ENCODE peak calls at places on chromosomes 3 and 15, in eight cellular contexts. F is colonic mucosa; M is effector memory CD4-positive, alpha-beta T cell; U is GM23248; O is ovary; I is tibial artery; T is upper lobe of right lung; Y is pancreas. K is an unnamed sample.

GRCh38 chr3:32577621-32578556 is 7.2 kb upstream of the DYNC1LI1 start:
- DNase-seq in F (no peak), M (no peak), U (peak; percentile 65), O (no peak), I (no peak), T (no peak), Y (no peak), K (no peak)

GRCh38 chr3:155944081-155944480 is 73.6 kb downstream of the GMPS start:
- DNase-seq in F (no peak), M (no peak), U (no peak), O (no peak), I (no peak), T (no peak), Y (no peak), K (no peak)

GRCh38 chr15:60969658-60970057 is 259.4 kb downstream of the RORA start:
- DNase-seq in F (no peak), M (no peak), U (no peak), O (no peak), I (no peak), T (no peak), Y (no peak), K (no peak)

GRCh38 chr3:138875754-138876664 is 41.3 kb upstream of the PIK3CB start:
- DNase-seq in F (no peak), M (no peak), U (no peak), O (no peak), I (no peak), T (no peak), Y (no peak), K (no peak)

GRCh38 chr3:53677406-53677805 is 168.8 kb downstream of the CHDH start:
- DNase-seq in F (no peak), M (no peak), U (peak; percentile 14), O (no peak), I (no peak), T (no peak), Y (no peak), K (no peak)

GRCh38 chr3:184417619-184418327 is 37.9 kb downstream of the CHRD start:
- DNase-seq in F (peak; percentile 79), M (peak; percentile 10), U (peak; percentile 78), O (peak; percentile 73), I (peak; percentile 74), T (peak; percentile 87), Y (peak; percentile 87), K (peak; percentile 9)

GRCh38 chr3:31993843-31994242 is 12.3 kb downstream of the ZNF860 start:
- DNase-seq in F (no peak), M (no peak), U (no peak), O (no peak), I (no peak), T (no peak), Y (no peak), K (no peak)

GRCh38 chr3:51391566-51392300 is 648 bp downstream of the RBM15B start:
- DNase-seq in F (no peak), M (no peak), U (peak; percentile 73), O (no peak), I (no peak), T (peak; percentile 78), Y (peak; percentile 86), K (no peak)

GRCh38 chr3:50164056-50164455 is 8.9 kb downstream of the SEMA3F start:
- DNase-seq in F (peak; percentile 77), M (no peak), U (peak; percentile 98), O (no peak), I (peak; percentile 98), T (peak; percentile 80), Y (peak; percentile 68), K (peak; percentile 35)

GRCh38 chr15:42108189-42108588 is 13.8 kb upstream of the PLA2G4D start:
- DNase-seq in F (peak; percentile 21), M (no peak), U (no peak), O (no peak), I (no peak), T (no peak), Y (no peak), K (no peak)

GRCh38 chr3:115169808-115170207 is 22.7 kb upstream of the ZBTB20 start:
- DNase-seq in F (no peak), M (no peak), U (peak; percentile 35), O (no peak), I (no peak), T (no peak), Y (no peak), K (no peak)

GRCh38 chr15:50210462-50211264 is 28.7 kb downstream of the SLC27A2 start:
- DNase-seq in F (peak; percentile 89), M (no peak), U (no peak), O (no peak), I (no peak), T (no peak), Y (no peak), K (no peak)

GRCh38 chr3:39025222-39025970 is 26.3 kb downstream of the SCN11A start:
- DNase-seq in F (no peak), M (no peak), U (peak; percentile 8), O (peak; percentile 27), I (no peak), T (no peak), Y (no peak), K (no peak)

GRCh38 chr15:96657096-96657495 is 326.6 kb downstream of the NR2F2 start:
- DNase-seq in F (no peak), M (no peak), U (no peak), O (no peak), I (no peak), T (no peak), Y (no peak), K (no peak)

GRCh38 chr3:13012228-13012691 is 61.0 kb downstream of the IQSEC1 start:
- DNase-seq in F (peak; percentile 51), M (peak; percentile 42), U (peak; percentile 34), O (no peak), I (peak; percentile 87), T (peak; percentile 89), Y (no peak), K (no peak)

GRCh38 chr3:108409791-108410190 is 100.6 kb downstream of the MYH15 start:
- DNase-seq in F (no peak), M (no peak), U (no peak), O (no peak), I (no peak), T (no peak), Y (no peak), K (no peak)

GRCh38 chr3:44045476-44046275 is 196.0 kb upstream of the TOPAZ1 start:
- DNase-seq in F (peak; percentile 29), M (no peak), U (no peak), O (no peak), I (no peak), T (no peak), Y (no peak), K (no peak)

GRCh38 chr3:147939425-147940196 is 530.4 kb downstream of the ZIC1 start:
- DNase-seq in F (no peak), M (no peak), U (no peak), O (no peak), I (no peak), T (no peak), Y (no peak), K (peak; percentile 47)

GRCh38 chr15:37245358-37245757 is 145.0 kb upstream of the MEIS2 start:
- DNase-seq in F (no peak), M (no peak), U (no peak), O (no peak), I (no peak), T (no peak), Y (no peak), K (no peak)

DNA sequence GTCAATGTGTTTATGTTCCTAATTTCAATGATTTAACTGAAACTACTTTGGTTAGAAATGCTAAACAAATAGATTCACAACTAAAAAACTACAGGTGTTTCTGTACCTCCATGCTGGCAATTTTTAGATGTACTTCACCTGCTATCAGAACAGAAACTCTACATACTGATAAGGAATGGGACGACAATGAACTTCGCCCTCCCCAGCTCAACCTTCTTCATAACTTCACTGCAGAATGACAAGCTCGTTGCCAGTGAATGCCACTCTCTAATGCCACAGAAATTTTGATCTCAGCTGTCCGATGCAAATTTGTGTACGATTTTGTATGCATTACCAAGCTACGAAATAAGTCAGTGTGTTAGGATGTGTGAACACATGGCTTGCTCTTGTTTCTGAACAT is 133.4 kb downstream of the FOXP1 start:
- DNase-seq in F (peak; percentile 68), M (no peak), U (no peak), O (no peak), I (no peak), T (no peak), Y (no peak), K (no peak)
- H3K27ac ChIP-seq in F (no peak overlapping the region), M (no peak overlapping the region), U (no peak overlapping the region), O (no peak overlapping the region), I (no peak overlapping the region), T (no peak overlapping the region), Y (peak overlapping the region; percentile 38), K (no peak overlapping the region)

GRCh38 chr15:52013151-52013791 is 5.7 kb upstream of the MAPK6 start:
- DNase-seq in F (no peak), M (no peak), U (peak; percentile 65), O (no peak), I (no peak), T (no peak), Y (no peak), K (no peak)
- H3K27ac ChIP-seq in F (no peak overlapping the region), M (no peak overlapping the region), U (peak overlapping the region; percentile 6), O (no peak overlapping the region), I (no peak overlapping the region), T (peak overlapping the region; percentile 6), Y (no peak overlapping the region), K (no peak overlapping the region)

GRCh38 chr3:187255314-187255713 is 36.2 kb downstream of the MASP1 start:
- DNase-seq in F (no peak), M (no peak), U (no peak), O (no peak), I (no peak), T (no peak), Y (no peak), K (no peak)
- H3K27ac ChIP-seq in F (no peak overlapping the region), M (no peak overlapping the region), U (no peak overlapping the region), O (no peak overlapping the region), I (no peak overlapping the region), T (no peak overlapping the region), Y (peak overlapping the region; percentile 43), K (peak overlapping the region; percentile 23)

GRCh38 chr15:65621638-65622037 is at the start of gene SLC24A1:
- DNase-seq in F (no peak), M (no peak), U (no peak), O (no peak), I (no peak), T (no peak), Y (no peak), K (no peak)
- H3K27ac ChIP-seq in F (no peak within 1 kb of the TSS), M (no peak within 1 kb of the TSS), U (no peak within 1 kb of the TSS), O (no peak within 1 kb of the TSS), I (no peak within 1 kb of the TSS), T (no peak within 1 kb of the TSS), Y (no peak within 1 kb of the TSS), K (no peak within 1 kb of the TSS)

GRCh38 chr3:69531975-69532827 is 146.3 kb upstream of the FRMD4B start:
- DNase-seq in F (no peak), M (no peak), U (no peak), O (no peak), I (no peak), T (no peak), Y (no peak), K (no peak)
- H3K27ac ChIP-seq in F (no peak overlapping the region), M (no peak overlapping the region), U (no peak overlapping the region), O (no peak overlapping the region), I (no peak overlapping the region), T (no peak overlapping the region), Y (no peak overlapping the region), K (no peak overlapping the region)

GRCh38 chr3:66465034-66465433 is 35.8 kb downstream of the LRIG1 start:
- DNase-seq in F (no peak), M (no peak), U (no peak), O (no peak), I (no peak), T (no peak), Y (no peak), K (no peak)
- H3K27ac ChIP-seq in F (no peak overlapping the region), M (no peak overlapping the region), U (no peak overlapping the region), O (no peak overlapping the region), I (no peak overlapping the region), T (no peak overlapping the region), Y (peak overlapping the region; percentile 15), K (no peak overlapping the region)

GRCh38 chr3:69720824-69721223 is 18.4 kb upstream of the MITF start:
- DNase-seq in F (no peak), M (no peak), U (no peak), O (no peak), I (no peak), T (no peak), Y (no peak), K (no peak)
- H3K27ac ChIP-seq in F (no peak overlapping the region), M (no peak overlapping the region), U (no peak overlapping the region), O (no peak overlapping the region), I (no peak overlapping the region), T (no peak overlapping the region), Y (no peak overlapping the region), K (no peak overlapping the region)

K was measured in substantia nigra.